ENCODE peak calls at places on chromosomes 6 and 20, in six cellular contexts. D, O, U, S, M and Z are unnamed samples.

GRCh38 chr6:3943373-3943772 is 94.2 kb downstream of the FAM50B start:
- DNase-seq in M (no peak), O (no peak), D (no peak), U (peak), S (no peak), Z (peak)

GRCh38 chr6:10316327-10316726 is 98.5 kb downstream of the TFAP2A start:
- DNase-seq in D (peak), O (no peak), S (no peak), M (no peak), U (no peak), Z (peak)

GRCh38 chr20:63848003-63848911 is 13.0 kb upstream of the ABHD16B start:
- DNase-seq in O (no peak), D (no peak), M (no peak), S (peak), U (no peak), Z (no peak)

GRCh38 chr6:127391019-127391974 is 47.9 kb upstream of the ECHDC1 start:
- DNase-seq in D (no peak), S (no peak), M (no peak), O (no peak), U (no peak), Z (no peak)

GRCh38 chr6:104983776-104984175 is 26.9 kb downstream of the LIN28B start:
- DNase-seq in D (no peak), O (no peak), U (no peak), S (no peak), M (no peak), Z (no peak)

GRCh38 chr6:32254761-32255211 is 30.9 kb upstream of the NOTCH4 start:
- DNase-seq in D (no peak), O (no peak), M (no peak), S (no peak), U (no peak), Z (no peak)

GRCh38 chr6:77368660-77369313 is 94.5 kb downstream of the HTR1B start:
- DNase-seq in U (peak), O (no peak), D (peak), M (no peak), S (peak), Z (peak)

GRCh38 chr20:25360631-25361286 is 29.9 kb downstream of the ABHD12 start:
- DNase-seq in S (no peak), D (no peak), U (peak), M (no peak), O (no peak), Z (peak)

GRCh38 chr6:26416288-26416687 is 14.2 kb downstream of the BTN3A1 start:
- DNase-seq in M (peak), D (no peak), U (no peak), S (no peak), O (no peak), Z (no peak)

GRCh38 chr20:34040300-34041015 is 46.7 kb downstream of the RALY start:
- DNase-seq in O (no peak), M (no peak), S (no peak), D (no peak), U (no peak), Z (no peak)

GRCh38 chr6:26155066-26155925 is 68.1 kb downstream of the HFE start:
- DNase-seq in U (no peak), O (no peak), M (peak), D (peak), S (peak), Z (no peak)

GRCh38 chr20:6579824-6580223 is 187.7 kb upstream of the BMP2 start:
- DNase-seq in D (no peak), S (no peak), O (no peak), M (no peak), U (no peak), Z (no peak)

GRCh38 chr6:142014515-142014914 is 118.2 kb upstream of the GJE1 start:
- DNase-seq in D (no peak), O (no peak), M (no peak), S (peak), U (peak), Z (peak)

GRCh38 chr6:156068870-156069269 is 613.2 kb upstream of the NOX3 start:
- DNase-seq in D (no peak), O (no peak), U (no peak), S (no peak), M (no peak), Z (peak)

GRCh38 chr6:160534050-160534696 is 129.9 kb downstream of the LPA start:
- DNase-seq in S (peak), D (peak), O (peak), M (peak), U (peak), Z (peak)

GRCh38 chr6:119314894-119315272 is 34.7 kb downstream of the MAN1A1 start:
- DNase-seq in D (no peak), S (no peak), M (no peak), U (no peak), O (no peak), Z (no peak)

GRCh38 chr6:82862543-82862942 is 203.1 kb downstream of the UBE3D start:
- DNase-seq in D (no peak), S (no peak), O (no peak), M (no peak), U (peak), Z (peak)

GRCh38 chr6:37007340-37008043 is 2.0 kb downstream of the FGD2 start:
- DNase-seq in O (no peak), D (peak), U (no peak), S (no peak), M (no peak), Z (no peak)

GRCh38 chr6:25963426-25964123 is 973 bp downstream of the TRIM38 start:
- DNase-seq in D (no peak), M (no peak), U (peak), S (no peak), O (no peak), Z (peak)

GRCh38 chr20:33465536-33466302 is 22.2 kb upstream of the SNTA1 start:
- DNase-seq in D (no peak), U (no peak), M (peak), O (no peak), S (no peak), Z (no peak)

GRCh38 chr20:17023811-17024210 is 203.0 kb upstream of the PCSK2 start:
- DNase-seq in D (no peak), O (no peak), U (no peak), M (no peak), S (no peak), Z (no peak)

GRCh38 chr6:17341891-17342290 is 51.5 kb upstream of the CAP2 start:
- DNase-seq in S (no peak), O (no peak), U (no peak), D (no peak), M (no peak), Z (no peak)

GRCh38 chr20:54221383-54221782 is 13.5 kb downstream of the PFDN4 start:
- DNase-seq in U (no peak), O (no peak), S (no peak), M (no peak), D (no peak), Z (peak)

GRCh38 chr6:3165631-3166534 is 8.5 kb upstream of the TUBB2A start:
- DNase-seq in D (no peak), M (peak), S (no peak), U (peak), O (no peak), Z (peak)

GRCh38 chr6:12555267-12555666 is 161.3 kb upstream of the PHACTR1 start:
- DNase-seq in M (no peak), U (no peak), O (no peak), S (no peak), D (no peak), Z (peak)

GRCh38 chr6:37481793-37482192 is 17.9 kb downstream of the CCDC167 start:
- DNase-seq in D (no peak), U (no peak), O (no peak), S (no peak), M (no peak), Z (no peak)

GRCh38 chr6:156419594-156419993 is 357.6 kb upstream of the ARID1B start:
- DNase-seq in D (no peak), U (no peak), M (no peak), O (no peak), S (no peak), Z (no peak)

GRCh38 chr6:70411948-70412796 is 1.1 kb upstream of the FAM135A start:
- DNase-seq in D (peak), M (no peak), O (no peak), S (no peak), U (no peak), Z (no peak)

GRCh38 chr6:163901681-163902080 is 487.2 kb downstream of the QKI start:
- DNase-seq in S (no peak), D (no peak), U (no peak), M (no peak), O (no peak), Z (no peak)

GRCh38 chr6:42756713-42757112 is 10.8 kb upstream of the TBCC start:
- DNase-seq in U (no peak), D (no peak), O (no peak), S (no peak), M (no peak), Z (no peak)

GRCh38 chr6:91137286-91137685 is 550.4 kb upstream of the MAP3K7 start:
- DNase-seq in O (no peak), M (no peak), U (no peak), D (no peak), S (no peak), Z (no peak)

GRCh38 chr6:112331306-112331705 is 15.8 kb upstream of the RFPL4B start:
- DNase-seq in S (no peak), M (no peak), U (peak), D (no peak), O (no peak), Z (no peak)

GRCh38 chr6:112325449-112325848 is 21.7 kb upstream of the RFPL4B start:
- DNase-seq in M (no peak), O (no peak), D (no peak), U (no peak), S (no peak), Z (peak)

GRCh38 chr6:112332274-112332673 is 14.9 kb upstream of the RFPL4B start:
- DNase-seq in O (no peak), D (no peak), M (no peak), S (no peak), U (peak), Z (no peak)

GRCh38 chr6:112330877-112331260 is 16.3 kb upstream of the RFPL4B start:
- DNase-seq in O (no peak), M (no peak), S (no peak), D (no peak), U (no peak), Z (no peak)

DNA sequence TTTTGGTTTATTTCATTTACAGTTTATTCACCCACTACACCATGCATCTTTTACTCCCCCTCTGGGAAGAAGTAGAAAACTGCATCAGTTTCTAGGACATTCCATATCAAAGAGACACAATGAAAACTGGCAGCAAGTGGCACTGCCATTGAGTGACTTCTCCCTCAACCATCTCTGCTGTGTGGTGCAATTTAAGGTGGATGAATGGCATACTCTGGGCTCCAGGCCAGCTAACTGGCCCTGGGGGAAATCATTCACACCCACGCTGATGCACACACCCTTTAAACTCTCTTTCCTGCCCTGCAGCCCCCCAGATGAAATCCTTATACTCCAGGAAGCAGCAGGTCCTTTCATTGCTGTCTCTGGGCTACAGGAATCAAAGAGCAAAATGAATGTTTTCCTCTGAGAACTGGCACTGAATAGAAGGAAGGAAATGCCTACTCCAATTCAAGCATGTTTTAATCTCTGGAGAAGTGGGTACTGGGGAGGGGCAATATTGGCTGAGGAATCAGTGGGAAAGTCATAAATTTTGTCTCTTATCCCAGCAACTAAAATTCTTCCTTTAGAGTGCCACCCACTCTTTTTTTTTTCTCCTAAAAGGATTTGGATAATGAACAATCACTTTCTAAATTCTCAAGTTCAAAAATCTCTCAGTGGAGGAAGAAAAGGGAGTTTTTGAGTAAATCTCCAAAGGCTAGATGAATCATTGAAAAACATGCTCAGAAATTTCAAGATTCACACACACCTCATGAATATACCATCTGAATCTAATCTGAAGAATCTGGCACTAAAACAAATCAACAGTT is 16.9 kb upstream of the RFPL4B start:
- DNase-seq in S (no peak), U (peak), D (no peak), M (no peak), O (no peak), Z (no peak)
- TF ChIP-seq CTCF in S (no peak), U (peak), D (no peak), M (no peak), O (no peak), Z (peak)

DNA sequence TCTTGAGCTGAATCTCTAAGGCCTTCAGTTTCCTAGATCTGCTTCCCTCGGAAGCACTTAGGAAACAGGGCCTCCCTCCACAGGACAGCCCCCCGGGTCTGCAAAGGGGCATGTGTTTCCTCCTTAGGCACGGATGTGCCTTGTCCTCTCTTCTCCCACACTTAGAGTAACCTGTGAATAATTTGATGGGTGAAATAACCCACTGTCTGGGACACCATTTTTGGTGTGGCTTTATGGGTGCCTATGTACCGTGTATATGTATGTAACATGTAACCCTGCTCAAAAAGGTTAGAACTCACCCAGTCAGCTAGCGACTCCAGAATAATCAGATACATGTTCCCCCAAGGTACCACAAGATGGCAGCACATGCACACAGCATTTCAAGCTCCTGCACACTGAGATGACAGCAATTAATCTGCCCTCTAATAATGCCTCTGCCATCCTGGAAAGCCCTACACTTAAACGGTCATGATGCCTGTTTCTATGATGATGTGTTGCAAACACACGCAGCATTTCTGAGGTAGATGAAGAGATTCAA is 212.0 kb upstream of the PROKR2 start:
- DNase-seq in M (peak), O (no peak), S (peak), U (peak), D (peak), Z (peak)
- TF ChIP-seq CTCF in M (peak), O (peak), S (peak), U (peak), D (peak), Z (peak)

DNA sequence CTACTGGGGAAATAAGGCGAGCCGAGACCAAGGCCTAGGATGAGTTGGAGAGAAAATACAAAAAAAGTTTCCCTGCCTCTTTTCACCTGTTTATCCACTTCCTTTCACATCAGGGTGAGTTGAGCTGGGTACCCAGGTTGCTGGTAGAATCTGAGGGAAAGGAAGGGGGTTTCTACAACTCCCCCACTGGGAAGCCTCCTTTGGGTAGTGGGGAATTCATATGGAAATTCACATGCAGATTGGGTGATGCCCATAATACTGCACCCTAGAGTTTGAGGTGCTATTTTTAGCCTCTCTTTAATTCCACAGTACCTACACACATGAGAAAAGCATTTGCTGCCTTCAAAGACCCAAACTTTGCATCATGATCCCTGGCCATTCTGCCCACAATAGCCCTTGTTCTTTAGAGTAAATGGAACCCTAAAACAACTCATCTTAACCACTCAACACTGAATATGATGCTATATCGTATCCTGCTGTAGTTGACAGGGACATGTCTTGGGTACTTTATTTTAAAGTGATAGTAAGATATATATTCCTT is 2.7 kb downstream of the OSTM1 start:
- DNase-seq in S (no peak), D (no peak), M (no peak), U (no peak), O (no peak), Z (no peak)
- TF ChIP-seq CTCF in S (no peak), D (no peak), M (no peak), U (no peak), O (no peak), Z (no peak)

DNA sequence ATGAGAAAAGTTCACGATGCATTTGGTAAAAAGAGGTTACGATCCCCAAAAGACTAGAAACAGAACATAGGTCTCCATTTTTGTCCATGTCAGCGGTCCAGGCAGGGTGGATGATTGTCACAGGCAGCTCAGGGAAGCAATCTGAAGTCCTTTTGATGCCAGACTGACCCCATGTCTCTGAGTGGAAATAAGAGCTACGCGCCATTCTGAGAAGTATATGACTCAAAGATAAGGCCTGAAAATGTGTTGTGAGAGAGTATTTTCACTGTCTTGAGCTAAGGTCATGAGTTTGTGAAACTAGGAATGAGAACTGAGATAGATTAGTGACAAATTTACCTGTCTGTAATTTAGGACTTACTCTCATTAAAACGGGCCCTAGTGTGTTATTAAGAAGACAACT is 69.5 kb downstream of the LYRM4 start:
- DNase-seq in D (no peak), U (no peak), M (no peak), S (no peak), O (no peak), Z (peak)
- TF ChIP-seq CTCF in D (no peak), U (no peak), M (no peak), S (no peak), O (no peak), Z (no peak)

DNA sequence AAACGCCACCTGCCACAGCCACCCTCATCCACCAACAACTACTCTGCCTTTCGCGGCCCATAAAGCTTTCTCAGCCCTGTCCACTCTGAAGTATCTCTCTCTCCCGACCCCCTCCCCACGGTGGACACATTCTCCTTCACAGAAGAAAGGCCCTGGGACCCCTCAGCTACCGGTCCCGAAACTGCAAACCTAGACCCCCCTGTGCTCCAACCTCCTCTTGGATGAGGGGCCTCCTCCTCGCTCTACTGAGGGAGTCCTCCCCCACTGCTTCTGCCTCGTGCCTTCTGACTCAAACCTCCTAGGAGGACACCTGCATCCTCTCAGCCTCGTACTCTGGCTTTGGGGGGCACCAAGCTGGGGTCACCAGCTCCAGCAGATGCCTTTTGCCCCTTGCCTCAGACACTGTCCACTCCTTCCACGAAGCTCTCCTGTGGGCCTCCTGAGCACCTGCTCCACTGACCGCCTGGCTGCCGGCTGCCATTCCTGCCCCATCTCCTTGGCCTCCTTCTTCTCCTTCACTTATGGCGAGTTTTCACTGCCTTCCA is 24.9 kb downstream of the RNASET2 start:
- DNase-seq in U (no peak), S (no peak), M (no peak), D (no peak), O (no peak), Z (no peak)
- TF ChIP-seq CTCF in U (no peak), S (no peak), M (no peak), D (no peak), O (no peak), Z (no peak)

GRCh38 chr20:47782091-47782490 is 3.2 kb downstream of the SULF2 start:
- DNase-seq in U (no peak), M (no peak), S (no peak), O (no peak), D (no peak), Z (no peak)

GRCh38 chr20:47781631-47782030 is 3.6 kb downstream of the SULF2 start:
- DNase-seq in D (no peak), O (no peak), S (no peak), M (no peak), U (no peak), Z (no peak)

GRCh38 chr20:47784599-47785320 is 521 bp downstream of the SULF2 start:
- DNase-seq in S (peak), M (peak), U (peak), D (peak), O (no peak), Z (peak)

GRCh38 chr20:47784256-47784598 is 1.1 kb downstream of the SULF2 start:
- DNase-seq in U (no peak), S (no peak), M (no peak), O (no peak), D (no peak), Z (no peak)

GRCh38 chr20:47782920-47783552 is 2.2 kb downstream of the SULF2 start:
- DNase-seq in D (no peak), S (no peak), M (peak), O (no peak), U (no peak), Z (no peak)
- TF ChIP-seq CTCF in D (no peak), S (no peak), M (peak), O (no peak), U (no peak), Z (no peak)

GRCh38 chr6:20877008-20877937 is 343.0 kb downstream of the CDKAL1 start:
- DNase-seq in D (peak), M (peak), O (no peak), S (no peak), U (peak), Z (peak)

GRCh38 chr6:20875369-20875963 is 341.2 kb downstream of the CDKAL1 start:
- DNase-seq in M (peak), O (no peak), U (peak), S (peak), D (no peak), Z (peak)

GRCh38 chr6:20870493-20870892 is 336.2 kb downstream of the CDKAL1 start:
- DNase-seq in D (no peak), U (no peak), O (no peak), S (no peak), M (no peak), Z (no peak)

GRCh38 chr6:20876016-20876415 is 341.8 kb downstream of the CDKAL1 start:
- DNase-seq in S (no peak), U (peak), M (no peak), O (no peak), D (no peak), Z (peak)

GRCh38 chr6:20873425-20874190 is 339.4 kb downstream of the CDKAL1 start:
- DNase-seq in S (no peak), O (no peak), M (no peak), D (no peak), U (no peak), Z (peak)
- TF ChIP-seq CTCF in S (no peak), O (peak), M (no peak), D (no peak), U (no peak), Z (peak)